ENCODE peak calls at places on chromosomes 13 and 19, in six cellular contexts. O is bronchial epithelial cell, M is OCI-LY7, Q is suprapubic skin, C is IMR-90, W is HFF-Myc. S is an unnamed sample.

GRCh38 chr13:38099751-38100150 is 230.2 kb upstream of the TRPC4 start:
- DNase-seq in O (no peak), M (no peak), Q (no peak), C (no peak), W (no peak), S (no peak)

GRCh38 chr13:112603641-112604220 is 15.8 kb upstream of the TUBGCP3 start:
- DNase-seq in O (no peak), M (no peak), Q (no peak), C (peak; percentile 31), W (no peak), S (no peak)

GRCh38 chr19:5155586-5156210 is 184.9 kb downstream of the PTPRS start:
- DNase-seq in O (no peak), M (no peak), Q (no peak), C (no peak), W (no peak), S (no peak)

GRCh38 chr13:94444826-94445225 is 34.7 kb downstream of the DCT start:
- DNase-seq in O (no peak), M (no peak), Q (no peak), C (no peak), W (no peak), S (no peak)

GRCh38 chr13:71865858-71866172 is 1.2 kb downstream of the DACH1 start:
- DNase-seq in O (no peak), M (no peak), Q (no peak), C (no peak), W (no peak), S (peak; percentile 14)

GRCh38 chr19:37933965-37934364 is 27.0 kb downstream of the SIPA1L3 start:
- DNase-seq in O (peak; percentile 76), M (no peak), Q (no peak), C (peak; percentile 20), W (no peak), S (no peak)

GRCh38 chr13:102346769-102347168 is 55.1 kb downstream of the FGF14 start:
- DNase-seq in O (no peak), M (no peak), Q (no peak), C (no peak), W (no peak), S (no peak)

GRCh38 chr19:43078311-43078710 is 4.2 kb downstream of the PSG2 start:
- DNase-seq in O (peak; percentile 89), M (no peak), Q (no peak), C (peak; percentile 81), W (no peak), S (no peak)

GRCh38 chr13:107721436-107721835 is 493.9 kb downstream of the LIG4 start:
- DNase-seq in O (no peak), M (no peak), Q (no peak), C (no peak), W (no peak), S (no peak)

GRCh38 chr19:36257512-36257876 is 42.6 kb downstream of the ZNF146 start:
- DNase-seq in O (no peak), M (no peak), Q (no peak), C (no peak), W (no peak), S (peak; percentile 68)

GRCh38 chr19:11530432-11530831 is 1.5 kb upstream of the ECSIT start:
- DNase-seq in O (peak; percentile 76), M (peak; percentile 81), Q (peak; percentile 75), C (peak; percentile 78), W (peak; percentile 69), S (no peak)

GRCh38 chr19:38155453-38155852 is 68.6 kb downstream of the DPF1 start:
- DNase-seq in O (peak; percentile 56), M (no peak), Q (no peak), C (peak; percentile 58), W (no peak), S (no peak)

GRCh38 chr19:12872255-12872654 is 9.0 kb downstream of the DNASE2 start:
- DNase-seq in O (no peak), M (no peak), Q (no peak), C (no peak), W (no peak), S (no peak)

GRCh38 chr13:32323912-32324311 is 8.6 kb downstream of the BRCA2 start:
- DNase-seq in O (peak; percentile 71), M (no peak), Q (no peak), C (peak; percentile 78), W (no peak), S (no peak)

GRCh38 chr13:21639604-21640003 is 31.3 kb upstream of the FGF9 start:
- DNase-seq in O (no peak), M (no peak), Q (no peak), C (no peak), W (no peak), S (no peak)

GRCh38 chr13:70385852-70386251 is 277.6 kb upstream of the KLHL1 start:
- DNase-seq in O (no peak), M (no peak), Q (no peak), C (no peak), W (no peak), S (no peak)

GRCh38 chr19:5369962-5370367 is 29.4 kb upstream of the PTPRS start:
- DNase-seq in O (peak; percentile 20), M (peak; percentile 48), Q (no peak), C (no peak), W (no peak), S (peak; percentile 82)

GRCh38 chr19:28422046-28422445 is 790.9 kb downstream of the UQCRFS1 start:
- DNase-seq in O (no peak), M (no peak), Q (no peak), C (no peak), W (no peak), S (no peak)

GRCh38 chr13:101424381-101425155 is 8.3 kb upstream of the NALCN start:
- DNase-seq in O (no peak), M (no peak), Q (no peak), C (peak; percentile 57), W (no peak), S (no peak)

GRCh38 chr13:22648325-22648758 is 532.4 kb upstream of the SGCG start:
- DNase-seq in O (no peak), M (no peak), Q (no peak), C (no peak), W (no peak), S (no peak)

GRCh38 chr19:19334063-19334988 is 13.7 kb downstream of the MAU2 start:
- DNase-seq in O (no peak), M (no peak), Q (no peak), C (no peak), W (no peak), S (no peak)

GRCh38 chr19:39943586-39943985 is 9.2 kb upstream of the FCGBP start:
- DNase-seq in O (no peak), M (no peak), Q (no peak), C (no peak), W (no peak), S (no peak)

DNA sequence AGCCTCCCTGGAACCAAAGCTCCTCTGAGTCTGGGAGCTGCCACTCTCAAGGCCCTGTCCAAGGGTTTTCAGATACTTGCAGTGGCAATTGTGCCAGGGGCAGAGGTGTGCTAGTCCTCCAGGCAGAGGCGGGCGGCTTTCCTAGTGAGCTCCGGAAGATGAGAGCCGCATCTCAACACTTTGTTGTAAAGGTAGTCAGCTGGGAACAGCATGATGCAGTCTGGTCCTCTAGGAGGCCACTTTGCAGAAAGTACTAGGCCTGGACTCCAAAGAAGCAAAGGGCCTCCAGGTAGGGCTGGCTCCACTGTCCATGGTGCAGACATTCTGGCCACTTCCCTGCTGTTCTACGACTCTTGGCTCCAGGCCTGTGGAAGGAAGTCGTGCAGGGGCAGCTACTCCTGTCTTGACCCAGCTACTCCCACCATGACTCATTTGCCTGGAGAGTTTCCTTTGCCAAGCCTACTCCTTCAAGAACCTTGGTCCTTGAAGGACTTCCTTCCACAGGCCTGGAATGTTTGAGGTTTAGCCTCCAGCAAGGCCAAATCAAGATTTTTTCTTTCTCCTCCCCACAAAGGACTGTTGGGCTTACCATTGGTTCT is 9.9 kb upstream of the ZNF536 start:
- DNase-seq in O (no peak), M (no peak), Q (no peak), C (no peak), W (no peak), S (no peak)
- TF ChIP-seq CTCF in O (no peak), M (no peak), Q (no peak), C (no peak), W (no peak), S (no peak)

DNA sequence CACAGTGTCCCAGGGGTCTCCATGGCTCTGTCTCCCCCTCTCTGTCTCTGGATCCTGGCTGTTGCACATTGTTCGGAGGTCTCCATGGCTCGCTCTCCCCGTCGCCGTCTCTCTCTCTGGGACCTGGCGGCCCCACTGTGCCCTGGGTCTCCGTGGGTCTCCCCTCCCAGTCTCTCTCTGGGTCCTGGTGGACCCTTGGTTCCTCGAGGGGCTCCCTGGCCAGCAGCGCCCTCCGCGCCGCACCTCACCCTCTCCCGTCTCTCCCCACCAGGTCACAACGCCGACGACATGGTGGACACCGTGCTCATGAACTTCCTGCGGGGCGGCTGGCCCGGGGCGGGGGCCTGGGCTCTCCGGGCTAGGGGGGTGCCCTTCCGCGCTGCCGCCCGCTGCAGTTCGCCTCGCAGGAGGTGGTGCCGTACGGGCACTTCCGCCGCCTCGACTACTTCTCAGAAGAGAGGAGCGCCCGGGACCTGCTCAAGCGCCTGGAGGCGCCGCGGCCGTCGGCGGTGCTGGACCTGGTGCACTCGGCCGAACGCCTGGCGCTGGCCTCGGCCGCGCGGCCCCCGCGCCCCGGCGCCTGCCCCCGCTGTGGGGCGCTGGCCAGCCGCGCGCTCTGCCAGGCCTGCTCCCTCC is 29.1 kb downstream of the SIGLEC5 start:
- DNase-seq in O (no peak), M (no peak), Q (no peak), C (no peak), W (no peak), S (no peak)
- TF ChIP-seq CTCF in O (no peak), M (no peak), Q (no peak), C (no peak), W (no peak), S (no peak)

GRCh38 chr19:14318873-14319272 is 62.4 kb upstream of the ADGRE5 start:
- DNase-seq in O (no peak), M (no peak), Q (no peak), C (no peak), W (no peak), S (no peak)
- TF ChIP-seq CTCF in O (no peak), M (peak; percentile 36), Q (no peak), C (no peak), W (peak; percentile 24), S (peak; percentile 36)

DNA sequence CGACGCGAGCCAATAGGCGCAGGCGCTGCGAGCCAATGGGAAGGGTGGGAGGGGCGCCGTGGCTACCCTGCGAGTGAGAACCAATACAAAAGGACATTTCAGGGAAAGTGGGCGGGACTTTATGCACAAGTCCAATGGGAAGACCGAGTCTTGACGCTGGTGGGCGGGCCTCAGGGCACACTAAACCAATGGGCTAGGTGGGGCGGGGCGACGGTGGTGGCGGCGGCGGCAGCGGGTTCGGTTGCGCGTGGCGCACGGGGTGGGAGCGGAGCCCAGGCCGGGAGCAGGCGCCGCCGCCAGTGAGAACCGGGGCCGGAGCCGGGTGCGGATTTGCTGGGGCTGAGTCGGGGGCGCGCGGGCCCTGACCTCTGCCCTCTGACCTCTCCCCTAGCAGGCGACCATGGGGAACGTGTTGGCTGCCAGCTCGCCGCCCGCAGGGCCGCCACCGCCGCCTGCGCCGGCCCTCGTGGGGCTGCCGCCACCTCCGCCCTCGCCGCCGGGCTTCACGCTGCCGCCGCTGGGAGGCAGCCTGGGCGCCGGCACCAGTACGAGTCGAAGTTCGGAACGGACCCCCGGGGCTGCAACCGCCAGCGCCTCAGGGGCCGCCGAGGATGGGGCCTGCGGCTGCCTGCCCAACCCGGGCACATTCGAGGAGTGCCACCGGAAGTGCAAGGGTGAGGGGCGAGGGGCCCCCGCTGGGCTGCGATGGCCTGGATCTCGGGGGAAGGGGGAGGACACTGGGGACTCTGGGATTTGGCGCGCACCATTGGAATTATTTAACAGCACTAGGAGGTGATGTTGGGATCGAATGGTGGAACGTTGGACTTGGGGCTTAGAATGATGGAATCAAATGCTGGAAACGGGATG is at the start of gene TOMM40:
- DNase-seq in O (peak; percentile 98), M (peak; percentile 33), Q (peak; percentile 100), C (peak; percentile 100), W (peak; percentile 99), S (peak; percentile 22)
- TF ChIP-seq CTCF in O (no peak), M (peak; percentile 32), Q (no peak), C (peak; percentile 7), W (no peak), S (peak; percentile 21)

GRCh38 chr19:49664171-49665070 is 1.2 kb downstream of the IRF3 start:
- DNase-seq in O (peak; percentile 90), M (peak; percentile 80), Q (peak; percentile 95), C (peak; percentile 67), W (no peak), S (peak; percentile 86)
- TF ChIP-seq CTCF in O (peak; percentile 11), M (no peak), Q (peak; percentile 3), C (no peak), W (no peak), S (peak; percentile 19)

S was measured in progenitor cell of endocrine pancreas.